ENCODE peak calls at places on chromosome 1, in nine cellular contexts. Y, R, H, C, Z, I, B, L and K are unnamed samples.

GRCh38 chr1:199272690-199273089 is 633.9 kb downstream of the PTPRC start:
- DNase-seq in Y (peak), R (no peak), H (peak), C (no peak), Z (no peak), I (no peak), B (no peak), L (no peak), K (peak)

GRCh38 chr1:182955596-182956588 is 2.9 kb upstream of the SHCBP1L start:
- DNase-seq in Y (peak), R (no peak), H (peak), C (no peak), Z (no peak), I (no peak), B (no peak), L (no peak), K (no peak)

GRCh38 chr1:39268112-39268581 is 63.7 kb downstream of the MACF1 start:
- DNase-seq in Y (peak), R (no peak), H (peak), C (no peak), Z (peak), I (peak), B (no peak), L (no peak), K (no peak)

GRCh38 chr1:186014370-186015030 is 280.3 kb downstream of the HMCN1 start:
- DNase-seq in Y (no peak), R (no peak), H (peak), C (no peak), Z (no peak), I (no peak), B (no peak), L (no peak), K (no peak)

GRCh38 chr1:5722635-5723157 is 269.5 kb downstream of the NPHP4 start:
- DNase-seq in Y (no peak), R (no peak), H (no peak), C (no peak), Z (no peak), I (no peak), B (no peak), L (no peak), K (no peak)

GRCh38 chr1:3494321-3495308 is 40.1 kb downstream of the ARHGEF16 start:
- DNase-seq in Y (no peak), R (no peak), H (no peak), C (no peak), Z (peak), I (no peak), B (no peak), L (no peak), K (no peak)

GRCh38 chr1:154772611-154773515 is 97.2 kb downstream of the KCNN3 start:
- DNase-seq in Y (no peak), R (no peak), H (no peak), C (no peak), Z (no peak), I (no peak), B (no peak), L (no peak), K (no peak)

GRCh38 chr1:65630855-65631254 is 161.8 kb upstream of the PDE4B start:
- DNase-seq in Y (no peak), R (no peak), H (peak), C (no peak), Z (no peak), I (no peak), B (no peak), L (no peak), K (peak)

GRCh38 chr1:37925316-37925715 is 21.5 kb downstream of the INPP5B start:
- DNase-seq in Y (no peak), R (no peak), H (no peak), C (no peak), Z (no peak), I (no peak), B (no peak), L (no peak), K (no peak)

GRCh38 chr1:29631836-29632420 is 395.6 kb downstream of the PTPRU start:
- DNase-seq in Y (no peak), R (no peak), H (no peak), C (no peak), Z (no peak), I (no peak), B (no peak), L (no peak), K (no peak)

GRCh38 chr1:190453550-190453949 is 24.1 kb downstream of the BRINP3 start:
- DNase-seq in Y (no peak), R (no peak), H (no peak), C (no peak), Z (no peak), I (no peak), B (peak), L (no peak), K (no peak)

GRCh38 chr1:40438391-40439015 is 11.8 kb upstream of the ZFP69B start:
- DNase-seq in Y (peak), R (peak), H (peak), C (no peak), Z (no peak), I (no peak), B (peak), L (peak), K (peak)

GRCh38 chr1:211324992-211325775 is 1.4 kb upstream of the TRAF5 start:
- DNase-seq in Y (no peak), R (no peak), H (no peak), C (no peak), Z (peak), I (no peak), B (no peak), L (no peak), K (no peak)

GRCh38 chr1:163174524-163175437 is 27.9 kb downstream of the RGS5 start:
- DNase-seq in Y (no peak), R (peak), H (peak), C (peak), Z (peak), I (peak), B (peak), L (peak), K (no peak)

GRCh38 chr1:185559684-185560310 is 174.4 kb upstream of the HMCN1 start:
- DNase-seq in Y (peak), R (peak), H (peak), C (peak), Z (no peak), I (peak), B (peak), L (no peak), K (peak)